ENCODE peak calls at places on chromosomes 2 and 18, in four cellular contexts. One of them, this sample, is unnamed.

GRCh38 chr2:193156480-193156879 is 961.7 kb upstream of the TMEFF2 start:
- DNase-seq in trophoblast cell: no peak
- DNase-seq in H9: no peak
- DNase-seq in neuronal stem cell: no peak
- DNase-seq in this sample: no peak

GRCh38 chr18:28837100-28837499 is 660.2 kb upstream of the CDH2 start:
- DNase-seq in trophoblast cell: no peak
- DNase-seq in H9: no peak
- DNase-seq in neuronal stem cell: no peak
- DNase-seq in this sample: no peak

GRCh38 chr2:64251497-64252277 is 107.5 kb upstream of the PELI1 start:
- DNase-seq in trophoblast cell: no peak
- DNase-seq in H9: peak
- DNase-seq in neuronal stem cell: no peak
- DNase-seq in this sample: no peak

GRCh38 chr18:66764225-66764624 is 160.3 kb upstream of the CDH19 start:
- DNase-seq in H9: no peak
- DNase-seq in neuronal stem cell: no peak
- DNase-seq in trophoblast cell: no peak
- DNase-seq in this sample: no peak

GRCh38 chr2:20115902-20116301 is 64.5 kb upstream of the LAPTM4A start:
- DNase-seq in neuronal stem cell: no peak
- DNase-seq in H9: no peak
- DNase-seq in trophoblast cell: peak
- DNase-seq in this sample: no peak

GRCh38 chr2:215431778-215432758 is 3.8 kb downstream of the FN1 start:
- DNase-seq in H9: no peak
- DNase-seq in trophoblast cell: no peak
- DNase-seq in neuronal stem cell: no peak
- DNase-seq in this sample: no peak

GRCh38 chr2:158624071-158624470 is 167.3 kb downstream of the PKP4 start:
- DNase-seq in neuronal stem cell: no peak
- DNase-seq in trophoblast cell: no peak
- DNase-seq in H9: no peak
- DNase-seq in this sample: no peak

GRCh38 chr18:65988972-65989371 is 238.2 kb downstream of the CDH7 start:
- DNase-seq in H9: no peak
- DNase-seq in trophoblast cell: no peak
- DNase-seq in neuronal stem cell: no peak
- DNase-seq in this sample: no peak

GRCh38 chr2:40554665-40555294 is 102.9 kb upstream of the SLC8A1 start:
- DNase-seq in neuronal stem cell: peak
- DNase-seq in trophoblast cell: peak
- DNase-seq in H9: peak
- DNase-seq in this sample: peak

GRCh38 chr2:233416706-233417105 is 62.4 kb downstream of the DGKD start:
- DNase-seq in H9: no peak
- DNase-seq in neuronal stem cell: no peak
- DNase-seq in trophoblast cell: no peak
- DNase-seq in this sample: no peak

GRCh38 chr2:102895386-102895785 is 133.6 kb downstream of the TMEM182 start:
- DNase-seq in trophoblast cell: no peak
- DNase-seq in neuronal stem cell: no peak
- DNase-seq in H9: peak
- DNase-seq in this sample: no peak

GRCh38 chr2:148568597-148568996 is 76.0 kb upstream of the EPC2 start:
- DNase-seq in trophoblast cell: no peak
- DNase-seq in neuronal stem cell: no peak
- DNase-seq in H9: no peak
- DNase-seq in this sample: no peak

GRCh38 chr18:3794537-3795348 is 344.8 kb downstream of the TGIF1 start:
- DNase-seq in H9: no peak
- DNase-seq in trophoblast cell: peak
- DNase-seq in neuronal stem cell: no peak
- DNase-seq in this sample: peak

GRCh38 chr2:160377204-160377995 is 116.2 kb downstream of the RBMS1 start:
- DNase-seq in neuronal stem cell: no peak
- DNase-seq in H9: no peak
- DNase-seq in trophoblast cell: no peak
- DNase-seq in this sample: no peak

GRCh38 chr2:226791487-226792081 is 8.0 kb downstream of the IRS1 start:
- DNase-seq in neuronal stem cell: peak
- DNase-seq in H9: peak
- DNase-seq in trophoblast cell: peak
- DNase-seq in this sample: peak

GRCh38 chr2:23760746-23761145 is 166.2 kb downstream of the ATAD2B start:
- DNase-seq in trophoblast cell: peak
- DNase-seq in neuronal stem cell: no peak
- DNase-seq in H9: no peak
- DNase-seq in this sample: peak

GRCh38 chr2:190050001-190050400 is 12.5 kb downstream of the MSTN start:
- DNase-seq in trophoblast cell: no peak
- DNase-seq in H9: no peak
- DNase-seq in neuronal stem cell: no peak
- DNase-seq in this sample: peak
- H2BK120ac ChIP-seq in trophoblast cell: no peak
- H2BK120ac ChIP-seq in H9: no peak
- H2BK120ac ChIP-seq in neuronal stem cell: no peak
- H2BK120ac ChIP-seq in this sample: no peak

GRCh38 chr2:221589696-221590095 is 17.6 kb upstream of the EPHA4 start:
- DNase-seq in neuronal stem cell: no peak
- DNase-seq in trophoblast cell: no peak
- DNase-seq in H9: no peak
- DNase-seq in this sample: no peak

GRCh38 chr2:221588306-221588985 is 16.3 kb upstream of the EPHA4 start:
- DNase-seq in trophoblast cell: no peak
- DNase-seq in H9: no peak
- DNase-seq in neuronal stem cell: no peak
- DNase-seq in this sample: no peak

GRCh38 chr2:221596192-221596591 is 24.1 kb upstream of the EPHA4 start:
- DNase-seq in H9: no peak
- DNase-seq in neuronal stem cell: no peak
- DNase-seq in trophoblast cell: peak
- DNase-seq in this sample: peak

GRCh38 chr2:221590861-221591260 is 18.8 kb upstream of the EPHA4 start:
- DNase-seq in H9: no peak
- DNase-seq in trophoblast cell: no peak
- DNase-seq in neuronal stem cell: no peak
- DNase-seq in this sample: no peak
- H3K27ac ChIP-seq in H9: no peak
- H3K27ac ChIP-seq in trophoblast cell: no peak
- H3K27ac ChIP-seq in neuronal stem cell: no peak
- H3K27ac ChIP-seq in this sample: no peak

DNA sequence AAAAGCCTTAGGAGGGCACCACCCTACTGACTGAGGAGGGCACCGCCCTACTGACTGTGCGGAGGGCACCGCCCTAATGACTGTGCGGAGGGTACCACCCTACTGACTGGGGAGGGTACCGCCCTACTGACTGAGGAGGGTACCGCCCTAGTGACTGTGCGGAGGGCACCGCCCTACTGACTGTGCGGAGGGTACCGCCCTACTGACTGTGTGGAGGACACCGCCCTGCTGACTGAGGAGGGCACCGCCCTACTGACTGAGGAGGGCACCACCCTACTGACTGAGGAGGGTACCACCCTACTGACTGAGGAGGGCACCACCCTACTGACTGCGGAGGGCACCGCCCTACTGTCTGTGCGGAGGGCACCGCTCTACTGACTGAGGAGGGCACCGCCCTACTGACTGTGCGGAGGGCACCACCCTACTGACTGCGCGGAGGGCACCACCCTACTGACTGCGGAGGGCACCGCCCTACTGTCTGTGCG is 150.2 kb upstream of the NFATC1 start:
- DNase-seq in trophoblast cell: no peak
- DNase-seq in H9: no peak
- DNase-seq in neuronal stem cell: no peak
- DNase-seq in this sample: no peak
- H3K14ac ChIP-seq in trophoblast cell: no peak
- H3K14ac ChIP-seq in H9: no peak
- H3K14ac ChIP-seq in neuronal stem cell: no peak
- H3K14ac ChIP-seq in this sample: peak

DNA sequence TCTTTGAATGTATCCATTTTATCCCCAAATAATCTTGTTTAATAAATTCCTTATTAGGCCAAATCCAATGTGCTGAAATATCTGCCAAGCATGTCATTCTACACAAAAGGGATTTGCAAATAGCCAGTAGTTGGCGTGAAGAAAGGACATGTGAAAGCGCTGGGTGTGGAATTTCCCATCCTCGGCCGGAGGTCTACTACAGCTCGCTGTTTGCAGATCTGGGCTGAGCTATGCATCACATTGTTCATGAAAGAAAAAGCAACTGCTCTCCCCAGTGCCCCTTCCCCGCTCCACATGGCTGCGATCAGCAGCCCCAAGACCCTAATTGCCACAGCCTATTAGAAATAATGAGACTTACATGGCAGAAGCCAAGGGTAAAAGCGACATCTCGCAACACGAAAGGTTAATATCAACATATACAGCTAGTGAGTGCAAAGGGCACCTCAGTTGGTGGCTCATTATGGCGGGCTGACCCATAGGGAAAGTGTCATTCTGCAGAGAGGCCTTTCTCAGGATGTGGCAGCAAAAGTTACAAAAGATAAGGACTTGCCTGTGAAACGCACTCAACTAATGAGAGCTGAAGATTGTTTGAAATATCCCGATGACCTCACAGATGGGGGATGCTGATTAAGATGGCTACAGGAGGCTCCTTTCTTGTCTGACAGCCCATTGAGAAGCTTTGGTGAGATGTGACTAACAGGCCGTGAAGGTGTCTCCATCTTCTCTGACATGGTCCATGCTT is 126.9 kb upstream of the CYP1B1 start:
- DNase-seq in neuronal stem cell: no peak
- DNase-seq in trophoblast cell: no peak
- DNase-seq in H9: no peak
- DNase-seq in this sample: peak
- H2BK120ac ChIP-seq in neuronal stem cell: no peak
- H2BK120ac ChIP-seq in trophoblast cell: no peak
- H2BK120ac ChIP-seq in H9: no peak
- H2BK120ac ChIP-seq in this sample: no peak

GRCh38 chr18:23540867-23541266 is 37.6 kb downstream of the RMC1 start:
- DNase-seq in trophoblast cell: peak
- DNase-seq in H9: no peak
- DNase-seq in neuronal stem cell: no peak
- DNase-seq in this sample: peak
- H3K27ac ChIP-seq in trophoblast cell: peak
- H3K27ac ChIP-seq in H9: no peak
- H3K27ac ChIP-seq in neuronal stem cell: no peak
- H3K27ac ChIP-seq in this sample: no peak

DNA sequence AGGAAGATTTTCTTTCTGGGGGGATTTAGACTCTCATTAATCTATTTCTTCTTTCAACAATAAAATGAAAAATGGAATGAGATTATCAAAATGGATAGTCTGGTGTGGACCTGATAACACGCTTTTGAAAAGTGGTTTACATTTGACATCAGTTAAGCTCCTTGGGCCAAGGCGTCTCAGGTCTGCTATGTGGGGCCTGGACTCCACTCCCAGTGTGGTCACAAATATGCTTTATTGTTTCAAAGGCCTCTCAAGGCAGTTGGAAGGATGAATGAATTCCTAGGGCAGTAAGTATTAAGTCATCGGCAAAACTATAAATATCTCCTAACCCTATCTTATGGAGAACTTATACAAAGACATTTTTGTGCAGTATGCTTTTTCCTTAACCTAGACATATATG is 74.5 kb downstream of the ETAA1 start:
- DNase-seq in H9: no peak
- DNase-seq in trophoblast cell: no peak
- DNase-seq in neuronal stem cell: no peak
- DNase-seq in this sample: no peak
- H3K14ac ChIP-seq in H9: no peak
- H3K14ac ChIP-seq in trophoblast cell: no peak
- H3K14ac ChIP-seq in neuronal stem cell: no peak
- H3K14ac ChIP-seq in this sample: no peak

GRCh38 chr18:9106094-9106493 is 3.6 kb downstream of the NDUFV2 start:
- DNase-seq in trophoblast cell: no peak
- DNase-seq in neuronal stem cell: no peak
- DNase-seq in H9: no peak
- DNase-seq in this sample: no peak

GRCh38 chr18:9103488-9103887 is 989 bp downstream of the NDUFV2 start:
- DNase-seq in H9: no peak
- DNase-seq in neuronal stem cell: no peak
- DNase-seq in trophoblast cell: peak
- DNase-seq in this sample: peak

GRCh38 chr18:9102391-9103216 is at the start of gene NDUFV2:
- DNase-seq in trophoblast cell: peak
- DNase-seq in neuronal stem cell: peak
- DNase-seq in H9: peak
- DNase-seq in this sample: peak

GRCh38 chr18:9105420-9105819 is 2.9 kb downstream of the NDUFV2 start:
- DNase-seq in trophoblast cell: no peak
- DNase-seq in neuronal stem cell: no peak
- DNase-seq in H9: no peak
- DNase-seq in this sample: no peak

GRCh38 chr18:9104244-9104901 is 1.9 kb downstream of the NDUFV2 start:
- DNase-seq in trophoblast cell: no peak
- DNase-seq in H9: no peak
- DNase-seq in neuronal stem cell: no peak
- DNase-seq in this sample: no peak
- H2BK120ac ChIP-seq in trophoblast cell: no peak
- H2BK120ac ChIP-seq in H9: no peak
- H2BK120ac ChIP-seq in neuronal stem cell: no peak
- H2BK120ac ChIP-seq in this sample: no peak

GRCh38 chr2:112814278-112814677 is 22.3 kb downstream of the IL1B start:
- DNase-seq in trophoblast cell: peak
- DNase-seq in H9: peak
- DNase-seq in neuronal stem cell: no peak
- DNase-seq in this sample: peak
- H3K27ac ChIP-seq in trophoblast cell: no peak
- H3K27ac ChIP-seq in H9: no peak
- H3K27ac ChIP-seq in neuronal stem cell: no peak
- H3K27ac ChIP-seq in this sample: peak

This sample was measured in mesenchymal stem cell.